ENCODE peak calls at places on chromosomes 12 and 14, in seven cellular contexts. U is upper lobe of right lung, G is tibial artery, F is GM23338, D is aorta, L is psoas muscle, E is pancreas. C is an unnamed sample.

GRCh38 chr14:102827716-102828115 is 50.5 kb downstream of the TRAF3 start:
- DNase-seq in U (no peak), G (no peak), F (no peak), D (no peak), L (no peak), E (no peak), C (no peak)

GRCh38 chr12:8081228-8081920 is 700 bp upstream of the NECAP1 start:
- DNase-seq in U (no peak), G (no peak), F (no peak), D (no peak), L (no peak), E (peak; percentile 31), C (peak; percentile 41)

GRCh38 chr14:104393898-104394605 is 185.5 kb upstream of the C14orf180 start:
- DNase-seq in U (peak; percentile 68), G (peak; percentile 56), F (no peak), D (no peak), L (peak; percentile 57), E (no peak), C (peak; percentile 36)

GRCh38 chr12:65086236-65086635 is 34.9 kb downstream of the WIF1 start:
- DNase-seq in U (no peak), G (no peak), F (no peak), D (no peak), L (no peak), E (no peak), C (no peak)

GRCh38 chr12:57614178-57614947 is 3.1 kb downstream of the ARHGEF25 start:
- DNase-seq in U (no peak), G (no peak), F (peak; percentile 89), D (no peak), L (no peak), E (no peak), C (no peak)

GRCh38 chr14:99587463-99588278 is 16.3 kb downstream of the CCDC85C start:
- DNase-seq in U (no peak), G (no peak), F (no peak), D (no peak), L (no peak), E (no peak), C (no peak)

GRCh38 chr12:52280319-52280795 is 5.9 kb downstream of the KRT86 start:
- DNase-seq in U (peak; percentile 84), G (peak; percentile 47), F (no peak), D (peak; percentile 79), L (peak; percentile 65), E (peak; percentile 51), C (no peak)

GRCh38 chr12:57632369-57632897 is 568 bp downstream of the B4GALNT1 start:
- DNase-seq in U (no peak), G (no peak), F (peak; percentile 60), D (peak; percentile 49), L (no peak), E (no peak), C (no peak)

GRCh38 chr12:46373303-46374182 is 970 bp upstream of the SLC38A2 start:
- DNase-seq in U (peak; percentile 75), G (peak; percentile 62), F (peak; percentile 79), D (peak; percentile 67), L (peak; percentile 54), E (peak; percentile 65), C (peak; percentile 68)

GRCh38 chr14:88808359-88808758 is 15.6 kb upstream of the EML5 start:
- DNase-seq in U (no peak), G (no peak), F (no peak), D (no peak), L (no peak), E (no peak), C (no peak)

GRCh38 chr12:14216405-14217294 is 148.8 kb upstream of the ATF7IP start:
- DNase-seq in U (no peak), G (no peak), F (no peak), D (no peak), L (no peak), E (no peak), C (peak; percentile 23)

GRCh38 chr14:57080691-57081090 is 188.0 kb downstream of the EXOC5 start:
- DNase-seq in U (no peak), G (no peak), F (no peak), D (no peak), L (no peak), E (no peak), C (no peak)

GRCh38 chr12:26197832-26198231 is 2.5 kb downstream of the SSPN start:
- DNase-seq in U (no peak), G (no peak), F (no peak), D (no peak), L (no peak), E (peak; percentile 23), C (peak; percentile 51)

GRCh38 chr12:26196424-26196722 is 1.0 kb downstream of the SSPN start:
- DNase-seq in U (no peak), G (no peak), F (no peak), D (no peak), L (no peak), E (no peak), C (no peak)

GRCh38 chr12:26193539-26193938 is 1.8 kb upstream of the SSPN start:
- DNase-seq in U (no peak), G (no peak), F (no peak), D (no peak), L (no peak), E (no peak), C (no peak)

GRCh38 chr12:26195250-26195640 is at the start of gene SSPN:
- DNase-seq in U (peak; percentile 80), G (peak; percentile 56), F (peak; percentile 61), D (peak; percentile 85), L (peak; percentile 74), E (peak; percentile 69), C (peak; percentile 56)

DNA sequence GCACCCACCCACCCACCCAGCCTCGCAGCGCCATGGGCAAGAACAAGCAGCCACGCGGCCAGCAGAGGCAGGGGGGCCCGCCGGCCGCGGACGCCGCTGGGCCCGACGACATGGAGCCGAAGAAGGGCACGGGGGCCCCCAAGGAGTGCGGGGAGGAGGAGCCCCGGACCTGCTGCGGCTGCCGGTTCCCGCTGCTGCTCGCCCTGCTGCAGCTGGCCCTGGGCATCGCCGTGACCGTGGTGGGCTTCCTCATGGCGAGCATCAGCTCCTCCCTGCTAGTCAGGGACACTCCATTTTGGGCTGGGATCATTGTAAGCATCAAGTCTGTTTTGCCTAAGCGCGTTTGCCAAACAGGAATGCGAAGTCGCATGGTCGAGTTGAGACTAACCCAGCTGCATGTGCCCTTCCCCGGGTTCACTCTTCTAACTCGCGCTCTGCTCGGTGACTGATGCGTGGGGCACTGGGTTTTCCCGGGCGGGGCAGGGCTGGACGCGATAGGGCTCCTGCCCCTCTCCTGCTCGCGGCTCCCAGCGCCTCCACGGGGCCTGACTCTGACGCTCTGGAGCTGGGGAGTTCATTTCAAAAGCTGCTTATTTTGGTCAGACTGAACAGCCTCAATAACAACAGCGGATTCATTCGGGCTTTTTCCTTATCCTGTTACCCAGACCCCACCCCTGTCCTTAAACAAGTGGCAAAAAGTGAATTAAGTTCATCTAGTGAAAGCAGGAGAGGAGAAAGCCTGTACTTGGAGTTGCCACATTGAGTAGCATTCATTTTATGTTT is 459 bp downstream of the SSPN start:
- DNase-seq in U (peak; percentile 75), G (peak; percentile 51), F (peak; percentile 65), D (peak; percentile 78), L (peak; percentile 59), E (peak; percentile 44), C (peak; percentile 60)
- H3K4me3 ChIP-seq in U (peak overlapping the region; percentile 60), G (peak overlapping the region; percentile 76), F (peak overlapping the region; percentile 66), D (peak overlapping the region; percentile 69), L (peak overlapping the region; percentile 82), E (peak overlapping the region; percentile 38), C (peak overlapping the region; percentile 59)

GRCh38 chr12:49619286-49619685 is 4.1 kb upstream of the PRPF40B start:
- DNase-seq in U (no peak), G (no peak), F (no peak), D (no peak), L (no peak), E (no peak), C (no peak)

GRCh38 chr12:49621651-49622500 is 1.5 kb upstream of the PRPF40B start:
- DNase-seq in U (no peak), G (no peak), F (no peak), D (no peak), L (no peak), E (no peak), C (peak; percentile 11)

GRCh38 chr12:49623142-49623899 is at the start of gene PRPF40B:
- DNase-seq in U (peak; percentile 94), G (peak; percentile 82), F (peak; percentile 90), D (peak; percentile 90), L (peak; percentile 92), E (peak; percentile 86), C (peak; percentile 89)

GRCh38 chr12:49624919-49625577 is 1.7 kb downstream of the PRPF40B start:
- DNase-seq in U (no peak), G (no peak), F (no peak), D (no peak), L (no peak), E (no peak), C (no peak)

DNA sequence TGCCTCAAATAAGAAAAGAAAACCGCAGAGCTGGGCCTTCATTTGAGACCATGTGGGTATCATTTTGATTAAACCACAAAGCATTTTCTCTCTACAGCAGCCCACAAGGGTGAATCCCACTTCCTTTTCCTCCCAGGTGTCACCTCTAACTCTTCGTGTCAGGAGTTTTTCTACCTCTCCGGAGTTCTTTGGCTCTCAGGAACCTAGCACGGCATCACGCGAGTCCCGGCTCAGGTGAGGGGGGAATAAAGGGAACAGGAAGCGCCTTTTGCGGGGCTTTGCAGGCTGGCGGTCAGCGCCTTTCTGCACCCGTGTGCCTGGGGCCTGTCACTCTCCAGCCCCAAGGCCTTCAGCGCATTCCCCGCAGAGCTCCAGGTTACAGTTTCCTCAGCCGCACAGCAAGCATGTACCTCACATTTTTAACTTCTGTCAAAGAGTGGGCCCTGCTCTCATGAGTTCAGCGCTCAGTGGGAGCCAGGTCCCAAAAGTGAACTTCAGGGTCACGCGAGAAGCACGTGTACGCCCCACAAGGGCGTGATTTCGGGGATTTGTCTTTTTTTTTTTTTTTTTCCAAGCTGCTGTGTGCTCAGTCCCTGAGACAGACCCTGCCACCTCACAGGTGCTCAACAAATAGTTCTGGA is 740 bp upstream of the PRPF40B start:
- DNase-seq in U (no peak), G (no peak), F (peak; percentile 64), D (no peak), L (no peak), E (peak; percentile 45), C (peak; percentile 43)
- H3K4me1 ChIP-seq in U (peaks cover 20% of the 10 kb centered on the region), G (peaks cover 10% of the 10 kb centered on the region), F (peaks cover 31% of the 10 kb centered on the region), D (no peaks in the 10 kb centered on the region), L (peaks cover 8% of the 10 kb centered on the region), E (peaks cover 8% of the 10 kb centered on the region), C (peaks cover 8% of the 10 kb centered on the region)

DNA sequence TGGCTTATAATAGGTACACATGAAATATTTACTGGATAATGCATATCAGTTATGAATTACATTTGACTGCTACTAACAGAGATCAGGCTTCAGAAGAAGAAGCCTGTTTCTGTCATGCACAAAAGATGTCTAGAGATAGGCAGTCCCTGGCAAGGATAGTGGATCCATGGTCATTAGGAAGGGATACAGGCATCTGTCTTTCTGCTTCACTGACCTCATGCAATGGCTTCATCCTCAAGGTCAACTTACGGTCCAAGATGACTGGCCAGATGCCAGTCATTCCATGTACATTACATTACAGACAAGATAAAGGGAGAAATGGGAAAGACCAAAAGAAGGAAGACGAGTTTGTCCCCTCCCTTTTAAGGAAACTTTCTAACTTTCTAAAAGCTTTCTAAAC is 94.0 kb downstream of the NUAK1 start:
- DNase-seq in U (no peak), G (no peak), F (no peak), D (no peak), L (no peak), E (no peak), C (no peak)
- H3K27ac ChIP-seq in U (no peak overlapping the region), G (no peak overlapping the region), F (no peak overlapping the region), D (no peak overlapping the region), L (no peak overlapping the region), E (no peak overlapping the region), C (no peak overlapping the region)

DNA sequence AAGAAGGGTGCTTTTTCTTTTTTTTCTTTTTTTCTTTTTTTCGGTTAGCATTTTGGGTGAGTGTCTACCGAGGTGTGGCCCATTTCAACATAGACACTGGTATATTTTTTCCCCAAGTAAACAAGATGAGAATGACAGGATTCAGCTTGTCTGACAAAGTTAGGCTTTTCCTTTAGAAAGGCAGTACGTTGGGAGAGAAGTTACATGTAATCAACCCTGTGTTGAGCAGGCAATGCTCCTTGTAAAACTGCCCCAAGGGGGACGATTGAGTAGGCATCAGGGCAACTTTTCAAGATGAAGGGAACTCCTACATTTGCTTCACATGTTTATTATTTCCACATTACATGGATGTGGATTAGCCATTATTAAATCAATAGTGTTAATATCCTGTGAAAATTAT is 1.7 kb downstream of the EMP1 start:
- DNase-seq in U (no peak), G (no peak), F (no peak), D (no peak), L (no peak), E (no peak), C (no peak)
- H3K4me3 ChIP-seq in U (peak overlapping the region; percentile 66), G (peak overlapping the region; percentile 57), F (no peak overlapping the region), D (no peak overlapping the region), L (peak overlapping the region; percentile 65), E (no peak overlapping the region), C (peak overlapping the region; percentile 39)

C was measured in colonic mucosa.